ENCODE peak calls at places on chromosomes 7 and 10, in four cellular contexts. O, P, D and S are unnamed samples.
A peak's percentile ranks its signal among the peaks of the same experiment; 100 is the strongest.

GRCh38 chr10:102935510-102935909 is 17.4 kb downstream of the CNNM2 start:
- DNase-seq in O (no peak), P (no peak), D (no peak), S (no peak)

GRCh38 chr10:52663161-52663560 is 109.4 kb downstream of the MBL2 start:
- DNase-seq in O (no peak), P (no peak), D (no peak), S (no peak)

GRCh38 chr10:127552446-127552845 is 3.3 kb downstream of the NPS start:
- DNase-seq in O (no peak), P (no peak), D (no peak), S (no peak)

GRCh38 chr7:16921644-16922257 is 40.0 kb upstream of the AGR3 start:
- DNase-seq in O (no peak), P (no peak), D (no peak), S (no peak)

GRCh38 chr10:49539320-49539885 is 482 bp upstream of the ERCC6 start:
- DNase-seq in O (peak; percentile 45), P (peak; percentile 43), D (peak; percentile 57), S (no peak)

GRCh38 chr10:112985701-112986510 is 35.9 kb downstream of the TCF7L2 start:
- DNase-seq in O (no peak), P (no peak), D (no peak), S (peak; percentile 71)

GRCh38 chr7:43872401-43873165 is 3.3 kb upstream of the MRPS24 start:
- DNase-seq in O (no peak), P (no peak), D (peak; percentile 50), S (peak; percentile 90)

GRCh38 chr7:150961510-150962284 is 16.4 kb downstream of the KCNH2 start:
- DNase-seq in O (no peak), P (no peak), D (no peak), S (peak; percentile 35)

GRCh38 chr7:150308575-150308974 is 14.6 kb upstream of the LRRC61 start:
- DNase-seq in O (no peak), P (no peak), D (no peak), S (no peak)

GRCh38 chr10:22750131-22750530 is 35.8 kb upstream of the PIP4K2A start:
- DNase-seq in O (no peak), P (no peak), D (no peak), S (no peak)

GRCh38 chr10:102235991-102236390 is 5.3 kb downstream of the PITX3 start:
- DNase-seq in O (no peak), P (no peak), D (no peak), S (no peak)

GRCh38 chr7:154765118-154765517 is 237.8 kb downstream of the PAXIP1 start:
- DNase-seq in O (no peak), P (no peak), D (no peak), S (no peak)

GRCh38 chr7:139560678-139561077 is 37.2 kb downstream of the CLEC2L start:
- DNase-seq in O (no peak), P (no peak), D (no peak), S (no peak)

GRCh38 chr10:75959209-75959608 is 527.8 kb downstream of the LRMDA start:
- DNase-seq in O (no peak), P (no peak), D (no peak), S (peak; percentile 94)

GRCh38 chr10:6729071-6729773 is 149.1 kb upstream of the PRKCQ start:
- DNase-seq in O (no peak), P (no peak), D (no peak), S (peak; percentile 40)

GRCh38 chr7:1024331-1024761 is 20.0 kb upstream of the GPR146 start:
- DNase-seq in O (no peak), P (no peak), D (no peak), S (no peak)

GRCh38 chr10:103682042-103682441 is 173.3 kb downstream of the SH3PXD2A start:
- DNase-seq in O (no peak), P (no peak), D (no peak), S (no peak)

GRCh38 chr10:21943633-21944265 is 59.8 kb downstream of the DNAJC1 start:
- DNase-seq in O (no peak), P (no peak), D (no peak), S (peak; percentile 22)

GRCh38 chr10:69334258-69335062 is 56.2 kb downstream of the HK1 start:
- DNase-seq in O (no peak), P (peak; percentile 30), D (no peak), S (peak; percentile 71)

GRCh38 chr10:85861513-85862197 is 504.9 kb downstream of the GRID1 start:
- DNase-seq in O (no peak), P (no peak), D (no peak), S (no peak)

GRCh38 chr7:36309716-36310115 is 79.9 kb upstream of the ANLN start:
- DNase-seq in O (no peak), P (no peak), D (no peak), S (no peak)

GRCh38 chr7:117190104-117190503 is 132.8 kb downstream of the WNT2 start:
- DNase-seq in O (no peak), P (no peak), D (no peak), S (no peak)

GRCh38 chr7:117153016-117153415 is 169.8 kb downstream of the WNT2 start:
- DNase-seq in O (no peak), P (no peak), D (no peak), S (no peak)

GRCh38 chr7:90931996-90932912 is 332.0 kb upstream of the FZD1 start:
- DNase-seq in O (no peak), P (no peak), D (no peak), S (no peak)

DNA sequence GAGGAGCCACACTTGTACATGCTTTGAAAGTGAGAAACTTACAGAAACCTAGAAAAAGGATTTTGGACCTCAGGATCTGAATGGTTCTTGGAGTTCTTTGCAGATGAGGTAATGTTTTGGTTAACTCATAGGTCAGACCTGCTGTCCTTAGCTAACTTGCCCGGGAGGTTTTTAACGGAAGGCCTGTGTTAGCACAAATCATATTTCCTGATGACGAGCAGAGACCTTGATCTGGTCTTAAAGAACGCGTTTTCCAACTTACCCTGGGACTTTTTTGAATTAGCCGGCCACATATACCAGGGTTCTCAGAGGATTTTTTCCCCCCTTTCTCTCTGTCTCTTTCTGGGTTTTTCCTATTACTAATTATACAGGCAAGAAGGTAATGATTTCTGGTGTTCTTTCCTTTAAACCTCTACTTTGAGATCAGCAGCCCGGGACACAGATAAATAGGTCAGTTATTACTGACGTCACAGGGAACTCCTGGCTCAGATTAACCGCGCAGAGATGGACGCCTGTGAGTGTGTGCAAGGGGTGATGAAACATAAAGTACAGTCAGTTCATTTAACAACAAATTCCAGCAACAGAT is 101.8 kb upstream of the KLF6 start:
- DNase-seq in O (no peak), P (no peak), D (no peak), S (peak; percentile 96)
- H3K18ac ChIP-seq in O (no peak overlapping the region), P (no peak overlapping the region), D (no peak overlapping the region), S (peak overlapping the region; percentile 86)

GRCh38 chr10:84603971-84604370 is 275.6 kb downstream of the CCSER2 start:
- DNase-seq in O (no peak), P (no peak), D (no peak), S (no peak)
- H2BK12ac ChIP-seq in O (no peak overlapping the region), P (no peak overlapping the region), D (no peak overlapping the region), S (no peak overlapping the region)

DNA sequence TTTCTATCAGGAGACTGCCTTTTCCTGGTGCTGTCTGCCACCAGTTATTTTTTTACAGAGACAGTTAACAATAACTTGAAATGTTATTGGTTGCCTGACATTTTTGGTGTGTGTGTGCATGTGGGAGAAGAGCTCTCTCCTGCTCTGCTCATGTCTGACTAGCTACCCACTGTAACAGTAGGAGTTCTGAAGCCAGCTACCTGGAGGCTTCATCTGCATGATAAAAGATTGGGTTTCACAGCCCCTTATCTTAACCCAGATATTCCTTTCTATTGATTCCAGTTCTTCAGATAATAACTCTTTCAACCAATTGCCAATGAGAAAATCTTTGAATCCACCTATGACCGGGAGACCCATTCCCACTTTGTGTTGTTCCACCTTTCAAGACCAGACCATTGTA is 237.4 kb upstream of the PPP1R3A start:
- DNase-seq in O (no peak), P (no peak), D (no peak), S (no peak)
- H3K18ac ChIP-seq in O (no peak overlapping the region), P (no peak overlapping the region), D (no peak overlapping the region), S (no peak overlapping the region)

GRCh38 chr7:124429923-124430322 is 335.7 kb downstream of the GPR37 start:
- DNase-seq in O (no peak), P (no peak), D (no peak), S (no peak)

GRCh38 chr7:124432009-124432578 is 333.5 kb downstream of the GPR37 start:
- DNase-seq in O (no peak), P (no peak), D (no peak), S (no peak)
- H2BK12ac ChIP-seq in O (no peak overlapping the region), P (no peak overlapping the region), D (no peak overlapping the region), S (no peak overlapping the region)

GRCh38 chr10:64468219-64468618 is 947.0 kb downstream of the REEP3 start:
- DNase-seq in O (no peak), P (no peak), D (no peak), S (no peak)
- H3K18ac ChIP-seq in O (no peak overlapping the region), P (no peak overlapping the region), D (no peak overlapping the region), S (no peak overlapping the region)

GRCh38 chr10:28937959-28938358 is 260.6 kb downstream of the BAMBI start:
- DNase-seq in O (no peak), P (no peak), D (no peak), S (no peak)
- H2BK12ac ChIP-seq in O (no peak overlapping the region), P (no peak overlapping the region), D (no peak overlapping the region), S (no peak overlapping the region)

GRCh38 chr7:66873476-66873875 is 47.5 kb upstream of the TMEM248 start:
- DNase-seq in O (no peak), P (no peak), D (no peak), S (no peak)
- H3K18ac ChIP-seq in O (no peak overlapping the region), P (no peak overlapping the region), D (no peak overlapping the region), S (no peak overlapping the region)

GRCh38 chr10:80878330-80878729 is 340.6 kb downstream of the SH2D4B start:
- DNase-seq in O (no peak), P (no peak), D (no peak), S (no peak)
- H2BK12ac ChIP-seq in O (no peak overlapping the region), P (no peak overlapping the region), D (no peak overlapping the region), S (no peak overlapping the region)